ENCODE peak calls at places on chromosomes 16 and 17, in five cellular contexts. F is K562, S is GM12878, R is H1, K is HepG2. M is an unnamed sample.

GRCh38 chr17:27810902-27811557 is 10.7 kb upstream of the NOS2 start:
- DNase-seq in F (no peak), S (no peak), R (no peak), K (no peak), M (no peak)

GRCh38 chr17:11330871-11331270 is 89.9 kb downstream of the SHISA6 start:
- DNase-seq in F (no peak), S (no peak), R (peak; percentile 44), K (no peak), M (no peak)

GRCh38 chr17:81203136-81203535 is 19.6 kb downstream of the CEP131 start:
- DNase-seq in F (no peak), S (no peak), R (no peak), K (no peak), M (no peak)

GRCh38 chr17:50149425-50150353 is 788 bp downstream of the PPP1R9B start:
- DNase-seq in F (no peak), S (no peak), R (no peak), K (no peak), M (no peak)

GRCh38 chr17:75783069-75783783 is 1.4 kb upstream of the UNK start:
- DNase-seq in F (no peak), S (peak; percentile 83), R (no peak), K (peak; percentile 52), M (peak; percentile 80)

GRCh38 chr17:38587956-38588771 is 17.6 kb downstream of the SRCIN1 start:
- DNase-seq in F (no peak), S (no peak), R (no peak), K (no peak), M (no peak)

GRCh38 chr16:66315210-66315825 is 51.2 kb upstream of the CDH5 start:
- DNase-seq in F (peak; percentile 80), S (peak; percentile 9), R (peak; percentile 29), K (peak; percentile 69), M (peak; percentile 54)

GRCh38 chr17:1067282-1067956 is 70.5 kb downstream of the TIMM22 start:
- DNase-seq in F (peak; percentile 18), S (no peak), R (no peak), K (peak; percentile 86), M (no peak)

GRCh38 chr16:53372942-53373871 is 61.1 kb upstream of the RBL2 start:
- DNase-seq in F (peak; percentile 39), S (no peak), R (peak; percentile 38), K (no peak), M (peak; percentile 35)

GRCh38 chr17:17523001-17523713 is 27.0 kb upstream of the RASD1 start:
- DNase-seq in F (no peak), S (no peak), R (no peak), K (no peak), M (no peak)

GRCh38 chr17:46851029-46851741 is at the start of gene WNT9B:
- DNase-seq in F (peak; percentile 93), S (no peak), R (no peak), K (peak; percentile 48), M (no peak)

DNA sequence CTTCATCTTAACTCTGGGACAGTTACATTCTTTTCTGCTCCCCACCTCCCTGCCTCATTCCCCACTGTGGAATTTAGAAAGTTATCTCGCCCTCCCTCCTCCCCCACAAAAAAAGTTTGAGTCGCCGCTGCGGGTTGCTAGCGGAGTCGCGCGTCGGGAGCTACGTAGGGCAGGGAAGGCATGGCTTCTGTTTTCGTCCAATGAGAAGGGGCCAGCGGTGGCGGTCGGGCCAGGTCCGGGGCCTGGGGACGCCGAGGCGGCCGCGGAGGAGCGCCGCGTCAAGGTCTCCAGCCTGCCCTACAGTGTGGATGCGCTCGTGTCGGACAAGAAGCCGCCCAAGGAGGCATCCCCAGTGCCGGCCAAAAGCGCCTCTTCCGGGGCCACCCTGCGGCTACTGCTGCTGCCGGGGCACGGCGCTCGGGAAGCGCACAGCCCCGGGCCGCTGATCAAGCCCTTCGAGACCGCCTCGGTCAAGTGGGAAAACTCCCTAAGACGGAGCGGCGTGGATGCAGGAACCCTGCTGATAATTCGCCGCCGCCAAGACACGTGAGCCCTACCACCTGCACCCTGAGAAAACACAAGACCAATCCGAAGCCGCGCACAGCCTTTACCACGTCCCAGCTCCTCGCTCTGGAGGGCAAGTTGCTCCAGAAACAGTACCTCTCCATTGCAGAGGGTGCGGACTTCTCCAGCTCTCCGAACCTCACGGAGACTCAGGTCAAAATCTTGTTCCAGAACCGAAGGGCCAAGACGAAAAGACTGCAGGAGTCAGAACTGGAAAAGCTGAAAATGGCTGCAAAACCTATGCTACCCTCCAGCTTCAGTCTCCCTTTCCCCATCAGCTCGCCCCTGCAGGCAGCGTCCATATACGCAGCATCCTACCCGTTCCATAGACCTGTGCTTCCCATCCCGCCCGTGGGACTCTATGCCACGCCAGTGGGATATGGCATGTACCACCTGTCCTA is 8.9 kb downstream of the OR4D1 start:
- DNase-seq in F (peak; percentile 33), S (no peak), R (no peak), K (no peak), M (no peak)
- TF ChIP-seq SRF in F (no peak), S (no peak), R (no peak), K (no peak), M (no peak)

GRCh38 chr16:57470683-57471082 is 8.2 kb downstream of the POLR2C start:
- DNase-seq in F (no peak), S (no peak), R (no peak), K (no peak), M (no peak)

GRCh38 chr16:57471209-57471608 is 8.7 kb downstream of the POLR2C start:
- DNase-seq in F (no peak), S (no peak), R (no peak), K (no peak), M (no peak)

GRCh38 chr16:57469917-57470470 is 7.5 kb downstream of the POLR2C start:
- DNase-seq in F (no peak), S (no peak), R (no peak), K (no peak), M (no peak)

GRCh38 chr16:57469046-57469445 is 6.6 kb downstream of the POLR2C start:
- DNase-seq in F (no peak), S (no peak), R (no peak), K (no peak), M (no peak)

DNA sequence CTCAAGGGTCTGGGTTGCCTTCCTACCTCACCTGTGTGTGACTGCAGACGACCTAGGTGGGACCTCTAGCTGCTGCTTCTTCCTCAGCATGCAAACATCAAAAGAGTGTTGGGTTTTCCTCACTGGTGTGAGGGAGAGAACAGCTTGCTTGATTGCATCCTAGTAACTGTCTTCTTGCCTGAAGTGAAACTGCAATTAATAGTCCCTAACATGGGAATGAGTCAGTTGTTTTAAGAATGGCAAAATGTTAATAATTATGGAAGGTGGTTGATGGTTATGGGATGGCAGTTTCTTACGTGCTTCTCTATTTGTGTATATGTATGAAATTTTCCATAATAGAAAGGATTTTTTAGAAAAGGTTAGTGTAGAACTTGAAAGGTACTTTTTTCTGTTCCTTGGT is 5.9 kb downstream of the POLR2C start:
- DNase-seq in F (no peak), S (no peak), R (no peak), K (no peak), M (no peak)
- TF ChIP-seq SRF in F (no peak), S (no peak), R (no peak), K (no peak), M (no peak)

DNA sequence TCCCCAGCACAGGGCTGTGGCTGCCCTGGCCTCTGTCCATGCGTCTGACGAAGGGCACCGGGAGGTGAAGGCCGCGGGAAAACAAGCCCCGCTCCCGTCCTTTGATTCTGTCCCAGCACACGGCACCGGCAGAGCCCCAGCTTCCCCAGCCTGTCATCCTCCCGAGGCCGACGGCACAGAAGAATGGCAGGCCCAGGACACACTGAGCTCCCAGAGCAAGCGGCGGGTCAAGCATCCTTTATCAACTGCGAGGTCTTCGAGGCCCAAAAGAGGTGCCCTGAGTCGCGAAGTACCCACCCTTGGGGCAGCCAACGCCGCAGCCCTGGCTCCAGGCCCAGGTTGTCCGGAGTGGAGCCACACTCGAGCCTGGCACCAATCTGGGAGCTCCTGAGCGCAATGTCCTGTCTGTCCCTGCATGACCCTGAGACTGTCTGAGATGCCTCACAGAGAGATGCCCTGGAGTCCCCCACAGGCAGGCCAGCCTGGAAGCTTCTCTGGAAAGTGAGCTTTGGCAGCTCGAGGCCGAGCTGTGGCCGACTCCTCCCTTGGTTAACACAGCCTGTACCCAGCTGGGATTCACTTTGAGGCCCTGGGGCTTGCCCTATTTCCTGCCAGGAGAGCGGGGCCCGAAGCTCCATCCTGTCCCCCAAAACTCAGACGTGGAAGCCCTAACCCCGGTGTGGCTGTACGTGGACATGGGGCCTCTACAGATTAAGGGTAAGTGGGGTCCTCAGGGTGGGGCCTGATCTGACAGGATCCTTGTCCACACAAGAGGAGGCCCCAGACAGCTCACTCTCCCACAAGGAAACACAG is 23.3 kb downstream of the SLC7A5 start:
- DNase-seq in F (no peak), S (no peak), R (no peak), K (no peak), M (no peak)
- TF ChIP-seq SRF in F (no peak), S (no peak), R (no peak), K (no peak), M (no peak)

GRCh38 chr16:17802566-17802965 is 331.8 kb upstream of the XYLT1 start:
- DNase-seq in F (no peak), S (no peak), R (no peak), K (no peak), M (no peak)

GRCh38 chr16:17798721-17799120 is 328.0 kb upstream of the XYLT1 start:
- DNase-seq in F (no peak), S (no peak), R (no peak), K (no peak), M (no peak)

GRCh38 chr16:17801024-17801423 is 330.3 kb upstream of the XYLT1 start:
- DNase-seq in F (no peak), S (no peak), R (no peak), K (no peak), M (no peak)

DNA sequence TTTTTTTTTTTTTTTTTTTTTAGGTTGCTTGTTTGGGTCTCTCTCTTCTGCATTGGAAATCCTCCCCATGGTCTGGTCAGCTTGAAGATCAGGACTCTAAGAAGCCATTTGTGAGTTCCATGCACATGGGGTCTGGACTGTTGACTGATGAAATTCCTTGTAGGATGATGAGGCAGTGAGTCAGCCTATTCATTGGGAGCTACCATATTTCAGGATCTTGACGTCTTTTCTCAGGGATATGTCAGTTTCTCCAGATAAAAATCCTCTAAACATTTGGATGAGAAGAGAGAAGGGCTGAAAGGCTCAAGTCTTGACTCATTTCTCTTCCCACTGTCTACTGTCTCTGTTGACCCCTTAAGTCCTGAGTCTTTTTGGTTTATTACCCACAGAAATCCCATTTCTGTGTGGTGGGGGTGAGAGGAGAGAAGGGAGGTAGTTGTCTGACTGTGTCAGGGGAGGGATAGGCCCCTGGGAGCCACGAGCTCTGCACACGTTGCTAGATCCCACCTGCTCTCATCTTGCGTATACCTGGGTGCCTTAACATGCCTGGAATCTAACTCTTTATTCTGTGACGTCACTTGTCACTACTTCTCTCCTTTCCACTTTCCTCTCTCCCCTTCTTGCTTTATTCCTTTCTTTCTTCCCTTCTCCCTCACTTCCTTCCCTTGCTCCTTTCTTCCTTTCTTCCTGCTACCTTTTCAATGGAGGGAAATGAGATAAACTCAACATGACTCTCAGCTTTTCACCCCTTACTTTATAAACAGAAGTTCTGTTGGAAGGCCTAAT is 333.1 kb upstream of the XYLT1 start:
- DNase-seq in F (no peak), S (no peak), R (no peak), K (no peak), M (no peak)
- TF ChIP-seq SRF in F (no peak), S (no peak), R (no peak), K (no peak), M (no peak)

M was measured in HCT116.